ENCODE peak calls at places on chromosome X, in four cellular contexts. K is heart right ventricle, A is suprapubic skin, L is sigmoid colon. O is an unnamed sample.

GRCh38 chrX:82816572-82816971 is 691.5 kb upstream of the POU3F4 start:
- DNase-seq in K (no peak), A (no peak), L (no peak), O (no peak)

GRCh38 chrX:124406294-124407013 is 60.1 kb downstream of the SH2D1A start:
- DNase-seq in A (no peak), K (no peak), L (peak; percentile 64), O (no peak)

GRCh38 chrX:53234484-53234883 is 9.5 kb upstream of the KDM5C start:
- DNase-seq in A (no peak), L (no peak), K (no peak), O (no peak)

GRCh38 chrX:150683536-150684146 is 9.6 kb upstream of the MTMR1 start:
- DNase-seq in L (no peak), K (no peak), A (no peak), O (no peak)

GRCh38 chrX:136219893-136220292 is 31.3 kb downstream of the MAP7D3 start:
- DNase-seq in L (no peak), A (no peak), K (no peak), O (no peak)

GRCh38 chrX:44669626-44670025 is 127.0 kb upstream of the FUNDC1 start:
- DNase-seq in K (no peak), A (no peak), L (no peak), O (no peak)

GRCh38 chrX:87525771-87526229 is 8.2 kb downstream of the KLHL4 start:
- DNase-seq in K (no peak), A (no peak), L (no peak), O (no peak)

GRCh38 chrX:110210417-110211139 is 107.3 kb downstream of the AMMECR1 start:
- DNase-seq in K (no peak), L (no peak), A (no peak), O (no peak)

GRCh38 chrX:100410083-100410590 is at the start of gene PCDH19:
- DNase-seq in K (peak; percentile 60), A (no peak), L (peak; percentile 65), O (peak; percentile 45)

GRCh38 chrX:45778621-45779020 is 577.9 kb upstream of the DIPK2B start:
- DNase-seq in K (no peak), A (no peak), L (no peak), O (no peak)

GRCh38 chrX:45771114-45771513 is 570.4 kb upstream of the DIPK2B start:
- DNase-seq in L (peak; percentile 77), A (no peak), K (no peak), O (no peak)

GRCh38 chrX:45775462-45775861 is 574.8 kb upstream of the DIPK2B start:
- DNase-seq in A (no peak), K (no peak), L (no peak), O (no peak)

GRCh38 chrX:45771560-45772340 is 571.1 kb upstream of the DIPK2B start:
- DNase-seq in A (no peak), L (no peak), K (peak; percentile 9), O (peak; percentile 25)

GRCh38 chrX:45774961-45775360 is 574.3 kb upstream of the DIPK2B start:
- DNase-seq in L (peak; percentile 68), K (no peak), A (no peak), O (no peak)
- H3K4me1 ChIP-seq in L (no peaks in the 10 kb centered on the region), K (peaks cover 23% of the 10 kb centered on the region), A (peaks cover 53% of the 10 kb centered on the region), O (peaks cover 11% of the 10 kb centered on the region)

GRCh38 chrX:68918202-68918601 is 89.4 kb downstream of the EFNB1 start:
- DNase-seq in A (no peak), L (no peak), K (no peak), O (no peak)
- H3K4me1 ChIP-seq in A (no peaks in the 10 kb centered on the region), L (no peaks in the 10 kb centered on the region), K (peaks cover 7% of the 10 kb centered on the region), O (peaks cover 7% of the 10 kb centered on the region)

GRCh38 chrX:24204958-24205357 is 55.4 kb downstream of the ZFX start:
- DNase-seq in A (no peak), K (no peak), L (no peak), O (no peak)
- H3K4me1 ChIP-seq in A (peaks cover 7% of the 10 kb centered on the region), K (peaks cover 44% of the 10 kb centered on the region), L (no peaks in the 10 kb centered on the region), O (peaks cover 43% of the 10 kb centered on the region)

GRCh38 chrX:18964026-18964425 is 19.9 kb downstream of the PHKA2 start:
- DNase-seq in A (no peak), L (no peak), K (no peak), O (no peak)

GRCh38 chrX:18964880-18965279 is 19.0 kb downstream of the PHKA2 start:
- DNase-seq in A (no peak), L (no peak), K (no peak), O (no peak)

GRCh38 chrX:18961686-18962085 is 22.2 kb downstream of the PHKA2 start:
- DNase-seq in A (no peak), K (no peak), L (no peak), O (no peak)

GRCh38 chrX:18966624-18967023 is 17.3 kb downstream of the PHKA2 start:
- DNase-seq in A (no peak), L (no peak), K (no peak), O (no peak)

GRCh38 chrX:18962329-18962728 is 21.6 kb downstream of the PHKA2 start:
- DNase-seq in L (no peak), A (no peak), K (no peak), O (no peak)
- H3K4me1 ChIP-seq in L (no peaks in the 10 kb centered on the region), A (no peaks in the 10 kb centered on the region), K (peaks cover 8% of the 10 kb centered on the region), O (peaks cover 10% of the 10 kb centered on the region)

GRCh38 chrX:19848110-19848509 is 39.3 kb downstream of the SH3KBP1 start:
- DNase-seq in L (no peak), A (no peak), K (no peak), O (no peak)
- H3K4me1 ChIP-seq in L (no peaks in the 10 kb centered on the region), A (no peaks in the 10 kb centered on the region), K (no peaks in the 10 kb centered on the region), O (no peaks in the 10 kb centered on the region)

GRCh38 chrX:129636175-129636681 is 18.5 kb downstream of the APLN start:
- DNase-seq in A (no peak), K (no peak), L (no peak), O (no peak)

GRCh38 chrX:129632443-129632842 is 22.3 kb downstream of the APLN start:
- DNase-seq in L (peak; percentile 46), K (no peak), A (no peak), O (no peak)

GRCh38 chrX:129631850-129632249 is 22.9 kb downstream of the APLN start:
- DNase-seq in L (peak; percentile 11), A (no peak), K (no peak), O (no peak)

GRCh38 chrX:129637217-129638109 is 17.3 kb downstream of the APLN start:
- DNase-seq in K (peak; percentile 72), A (no peak), L (peak; percentile 86), O (peak; percentile 64)

DNA sequence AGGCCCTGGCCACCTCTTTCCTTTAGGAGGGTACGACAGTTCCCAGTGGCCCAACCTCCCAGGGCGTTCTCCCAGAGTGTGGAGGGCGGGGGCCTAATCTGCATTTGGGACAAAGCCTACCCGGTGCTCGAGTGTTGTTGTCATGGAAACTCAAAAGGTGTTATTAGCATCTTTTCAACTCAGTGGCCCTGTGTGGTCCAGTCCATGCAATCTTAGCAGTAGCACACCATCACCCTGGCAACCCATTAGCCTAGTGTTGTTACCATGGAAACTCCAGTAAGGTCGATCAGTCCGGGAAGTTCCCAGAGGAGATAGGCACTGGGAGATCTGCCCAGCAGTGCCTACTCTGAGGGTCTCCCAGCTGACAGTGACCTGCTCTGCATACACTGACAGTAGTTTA is 20.2 kb downstream of the APLN start:
- DNase-seq in L (peak; percentile 44), K (no peak), A (no peak), O (no peak)
- H3K4me1 ChIP-seq in L (no peaks in the 10 kb centered on the region), K (peaks cover 12% of the 10 kb centered on the region), A (no peaks in the 10 kb centered on the region), O (peaks cover 5% of the 10 kb centered on the region)

GRCh38 chrX:5648941-5649568 is 579.6 kb downstream of the NLGN4X start:
- DNase-seq in L (no peak), A (no peak), K (no peak), O (no peak)
- H3K4me1 ChIP-seq in L (no peaks in the 10 kb centered on the region), A (no peaks in the 10 kb centered on the region), K (no peaks in the 10 kb centered on the region), O (no peaks in the 10 kb centered on the region)

DNA sequence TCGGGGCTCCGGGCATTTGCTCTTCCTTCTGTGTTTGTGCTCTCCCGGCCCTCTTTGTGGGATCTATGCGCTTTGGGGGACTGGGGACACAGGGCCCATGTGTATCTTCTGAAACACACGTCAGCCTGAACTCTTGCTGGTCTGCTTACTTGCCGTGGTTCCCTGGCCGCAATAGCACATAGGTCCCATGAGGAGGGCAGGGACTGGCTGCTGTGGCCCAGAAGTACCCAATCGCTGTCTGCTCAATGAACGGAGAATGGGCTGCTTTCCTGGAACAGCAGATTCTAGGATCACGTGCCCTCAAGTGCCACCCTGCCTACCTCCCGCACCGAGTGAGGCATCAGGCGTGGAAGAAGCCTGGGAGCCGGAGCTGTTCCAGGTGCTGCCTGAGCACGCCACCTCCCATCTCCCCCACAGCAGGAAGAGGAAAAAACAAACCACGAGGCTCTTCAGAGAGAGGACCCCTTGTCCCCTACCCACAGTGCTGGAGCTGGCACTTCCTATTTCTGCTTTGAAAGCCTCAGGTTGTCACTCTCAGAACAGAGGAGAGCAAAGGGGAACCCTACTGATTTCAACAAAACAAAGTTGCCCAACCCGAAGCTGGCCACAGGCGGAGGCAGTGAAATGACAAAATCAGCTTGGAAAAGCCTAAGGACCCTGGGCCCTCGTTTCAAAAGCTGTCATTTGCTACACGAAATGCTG is 3.8 kb downstream of the G6PD start:
- DNase-seq in L (no peak), A (no peak), K (no peak), O (no peak)
- H3K4me1 ChIP-seq in L (no peaks in the 10 kb centered on the region), A (peaks cover 39% of the 10 kb centered on the region), K (peaks cover 21% of the 10 kb centered on the region), O (peaks cover 25% of the 10 kb centered on the region)

O was measured in left ventricle myocardium inferior.